ENCODE peak calls at places on chromosomes 3 and 15, in six cellular contexts. One of them, this sample, is unnamed. For H3K4me1, the result is how much of the 10 kb centered on the place peaks cover.

GRCh38 chr15:85380860-85381535 is 595 bp downstream of the AKAP13 start:
- DNase-seq in neuronal stem cell: peak
- DNase-seq in H1: peak
- DNase-seq in mesendoderm: no peak
- DNase-seq in IMR-90: no peak
- DNase-seq in H9: no peak
- DNase-seq in this sample: peak

GRCh38 chr3:50347187-50347813 is 1.8 kb upstream of the ZMYND10 start:
- DNase-seq in mesendoderm: peak
- DNase-seq in H9: peak
- DNase-seq in IMR-90: peak
- DNase-seq in H1: no peak
- DNase-seq in neuronal stem cell: peak
- DNase-seq in this sample: peak

GRCh38 chr3:166556955-166557354 is 719.7 kb upstream of the BCHE start:
- DNase-seq in mesendoderm: no peak
- DNase-seq in neuronal stem cell: no peak
- DNase-seq in H9: no peak
- DNase-seq in IMR-90: no peak
- DNase-seq in H1: no peak
- DNase-seq in this sample: no peak

GRCh38 chr3:12741205-12741604 is 17.9 kb downstream of the TMEM40 start:
- DNase-seq in IMR-90: no peak
- DNase-seq in H1: no peak
- DNase-seq in neuronal stem cell: no peak
- DNase-seq in H9: no peak
- DNase-seq in mesendoderm: peak
- DNase-seq in this sample: no peak

GRCh38 chr3:187292186-187292585 is 649 bp upstream of the MASP1 start:
- DNase-seq in H9: no peak
- DNase-seq in H1: no peak
- DNase-seq in neuronal stem cell: no peak
- DNase-seq in mesendoderm: no peak
- DNase-seq in IMR-90: no peak
- DNase-seq in this sample: peak

GRCh38 chr3:125107861-125108567 is 52.2 kb upstream of the HEG1 start:
- DNase-seq in H1: no peak
- DNase-seq in H9: no peak
- DNase-seq in IMR-90: peak
- DNase-seq in mesendoderm: no peak
- DNase-seq in neuronal stem cell: no peak
- DNase-seq in this sample: peak

GRCh38 chr15:39204031-39204430 is 376.8 kb upstream of the THBS1 start:
- DNase-seq in IMR-90: peak
- DNase-seq in neuronal stem cell: no peak
- DNase-seq in mesendoderm: no peak
- DNase-seq in H9: no peak
- DNase-seq in H1: no peak
- DNase-seq in this sample: no peak

GRCh38 chr3:167728176-167728575 is 6.5 kb downstream of the PDCD10 start:
- DNase-seq in mesendoderm: peak
- DNase-seq in neuronal stem cell: no peak
- DNase-seq in IMR-90: peak
- DNase-seq in H9: no peak
- DNase-seq in H1: no peak
- DNase-seq in this sample: peak

GRCh38 chr3:32778389-32778788 is 39.4 kb upstream of the TRIM71 start:
- DNase-seq in H1: no peak
- DNase-seq in IMR-90: no peak
- DNase-seq in H9: no peak
- DNase-seq in mesendoderm: no peak
- DNase-seq in neuronal stem cell: no peak
- DNase-seq in this sample: no peak

GRCh38 chr15:37765809-37766208 is 168.6 kb upstream of the TMCO5A start:
- DNase-seq in neuronal stem cell: no peak
- DNase-seq in H1: no peak
- DNase-seq in IMR-90: peak
- DNase-seq in mesendoderm: peak
- DNase-seq in H9: no peak
- DNase-seq in this sample: no peak

GRCh38 chr3:4416427-4416826 is 50.6 kb downstream of the SUMF1 start:
- DNase-seq in IMR-90: no peak
- DNase-seq in H1: no peak
- DNase-seq in mesendoderm: no peak
- DNase-seq in neuronal stem cell: no peak
- DNase-seq in H9: no peak
- DNase-seq in this sample: no peak

GRCh38 chr3:27573780-27574437 is 89.7 kb upstream of the SLC4A7 start:
- DNase-seq in IMR-90: peak
- DNase-seq in neuronal stem cell: no peak
- DNase-seq in H1: no peak
- DNase-seq in mesendoderm: no peak
- DNase-seq in H9: no peak
- DNase-seq in this sample: no peak

GRCh38 chr3:88019024-88019423 is 39.8 kb downstream of the CGGBP1 start:
- DNase-seq in mesendoderm: no peak
- DNase-seq in neuronal stem cell: no peak
- DNase-seq in IMR-90: no peak
- DNase-seq in H1: no peak
- DNase-seq in H9: no peak
- DNase-seq in this sample: no peak

GRCh38 chr3:160381470-160381869 is 17.6 kb downstream of the IFT80 start:
- DNase-seq in mesendoderm: no peak
- DNase-seq in H9: no peak
- DNase-seq in IMR-90: peak
- DNase-seq in H1: no peak
- DNase-seq in neuronal stem cell: no peak
- DNase-seq in this sample: peak

GRCh38 chr3:53764376-53764775 is 81.8 kb downstream of the CHDH start:
- DNase-seq in neuronal stem cell: no peak
- DNase-seq in IMR-90: no peak
- DNase-seq in H9: no peak
- DNase-seq in mesendoderm: no peak
- DNase-seq in H1: no peak
- DNase-seq in this sample: no peak

GRCh38 chr3:129937717-129938116 is 36.8 kb upstream of the TRH start:
- DNase-seq in neuronal stem cell: no peak
- DNase-seq in H9: peak
- DNase-seq in mesendoderm: peak
- DNase-seq in H1: no peak
- DNase-seq in IMR-90: no peak
- DNase-seq in this sample: no peak

GRCh38 chr15:39587910-39588530 is 7.1 kb downstream of the THBS1 start:
- DNase-seq in H9: no peak
- DNase-seq in IMR-90: peak
- DNase-seq in mesendoderm: no peak
- DNase-seq in neuronal stem cell: no peak
- DNase-seq in H1: no peak
- DNase-seq in this sample: peak

GRCh38 chr3:148459931-148460513 is 237.7 kb upstream of the AGTR1 start:
- DNase-seq in H1: no peak
- DNase-seq in IMR-90: peak
- DNase-seq in mesendoderm: no peak
- DNase-seq in neuronal stem cell: no peak
- DNase-seq in H9: no peak
- DNase-seq in this sample: peak

GRCh38 chr3:37814547-37814946 is 47.1 kb upstream of the CTDSPL start:
- DNase-seq in IMR-90: peak
- DNase-seq in neuronal stem cell: no peak
- DNase-seq in H9: no peak
- DNase-seq in H1: no peak
- DNase-seq in mesendoderm: no peak
- DNase-seq in this sample: peak

GRCh38 chr3:111593666-111594065 is 1.5 kb downstream of the ZBED2 start:
- DNase-seq in H9: no peak
- DNase-seq in neuronal stem cell: no peak
- DNase-seq in IMR-90: no peak
- DNase-seq in H1: no peak
- DNase-seq in mesendoderm: no peak
- DNase-seq in this sample: no peak
- H4K8ac ChIP-seq in H9: no peak
- H4K8ac ChIP-seq in neuronal stem cell: no peak
- H4K8ac ChIP-seq in IMR-90: peak
- H4K8ac ChIP-seq in H1: no peak
- H4K8ac ChIP-seq in mesendoderm: no peak
- H4K8ac ChIP-seq in this sample: peak

DNA sequence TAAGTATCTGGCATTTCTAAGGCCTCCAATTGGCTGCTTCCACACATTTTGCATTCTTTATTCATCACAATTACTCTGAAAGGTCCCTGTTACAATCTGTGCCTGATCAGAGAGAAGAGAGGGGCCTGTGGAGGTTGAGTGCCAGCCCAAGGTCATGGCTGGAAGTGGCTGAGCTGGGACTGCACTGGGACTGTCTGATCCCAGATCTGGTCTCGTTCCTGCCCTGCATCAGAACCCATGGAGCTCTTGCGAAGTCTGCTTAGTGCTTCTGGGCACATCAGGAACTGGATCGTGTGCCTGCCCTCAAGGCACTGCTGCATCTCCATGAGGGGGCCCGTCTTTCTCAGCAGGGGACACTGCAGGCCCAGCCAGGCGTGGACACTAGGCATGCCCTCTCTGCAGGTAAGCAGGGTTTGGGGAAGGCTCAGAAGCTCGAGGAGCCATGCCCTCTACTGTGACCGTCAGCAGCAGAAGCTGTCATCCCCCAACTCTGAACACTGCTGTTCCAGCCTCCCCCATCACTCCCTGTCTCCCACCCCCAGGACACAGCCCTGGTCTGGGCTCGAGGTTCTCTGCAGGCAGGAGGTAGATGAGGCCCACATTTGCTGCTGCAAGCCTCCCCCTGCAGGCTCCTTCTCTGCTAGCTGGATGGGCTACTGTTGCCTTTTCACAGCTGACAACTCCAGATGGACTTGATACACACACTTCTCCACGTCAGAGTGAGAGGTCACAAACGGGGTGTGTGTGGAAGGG is 96.5 kb upstream of the PRR23E start:
- DNase-seq in H9: no peak
- DNase-seq in neuronal stem cell: no peak
- DNase-seq in H1: no peak
- DNase-seq in mesendoderm: no peak
- DNase-seq in IMR-90: no peak
- DNase-seq in this sample: no peak
- H3K4me1 ChIP-seq in H9: under half
- H3K4me1 ChIP-seq in neuronal stem cell: under half
- H3K4me1 ChIP-seq in H1: under half
- H3K4me1 ChIP-seq in mesendoderm: under half
- H3K4me1 ChIP-seq in IMR-90: under half
- H3K4me1 ChIP-seq in this sample: under half

DNA sequence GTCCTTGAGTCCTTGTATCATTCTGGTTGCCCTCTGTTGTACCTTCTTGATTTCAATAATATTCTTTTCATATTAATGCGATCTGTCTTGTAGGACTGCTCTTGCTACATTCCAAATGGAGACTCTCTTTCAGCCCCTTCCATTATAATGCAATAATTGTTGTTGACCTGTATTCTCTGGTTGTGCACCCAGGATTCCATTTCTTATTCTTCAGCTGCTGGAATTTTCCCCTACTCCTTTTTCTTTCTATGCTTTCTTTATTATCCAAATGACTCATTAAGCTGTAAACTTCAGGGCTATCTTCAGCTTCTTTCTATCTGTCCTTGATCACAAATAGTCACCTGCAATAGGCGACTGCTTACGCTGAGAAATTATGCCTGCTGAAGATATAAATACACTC is 321.5 kb downstream of the SATB1 start:
- DNase-seq in IMR-90: no peak
- DNase-seq in neuronal stem cell: no peak
- DNase-seq in H1: no peak
- DNase-seq in mesendoderm: no peak
- DNase-seq in H9: no peak
- DNase-seq in this sample: no peak
- H2BK15ac ChIP-seq in IMR-90: no peak
- H2BK15ac ChIP-seq in neuronal stem cell: no peak
- H2BK15ac ChIP-seq in H1: no peak
- H2BK15ac ChIP-seq in mesendoderm: no peak
- H2BK15ac ChIP-seq in H9: no peak
- H2BK15ac ChIP-seq in this sample: no peak

DNA sequence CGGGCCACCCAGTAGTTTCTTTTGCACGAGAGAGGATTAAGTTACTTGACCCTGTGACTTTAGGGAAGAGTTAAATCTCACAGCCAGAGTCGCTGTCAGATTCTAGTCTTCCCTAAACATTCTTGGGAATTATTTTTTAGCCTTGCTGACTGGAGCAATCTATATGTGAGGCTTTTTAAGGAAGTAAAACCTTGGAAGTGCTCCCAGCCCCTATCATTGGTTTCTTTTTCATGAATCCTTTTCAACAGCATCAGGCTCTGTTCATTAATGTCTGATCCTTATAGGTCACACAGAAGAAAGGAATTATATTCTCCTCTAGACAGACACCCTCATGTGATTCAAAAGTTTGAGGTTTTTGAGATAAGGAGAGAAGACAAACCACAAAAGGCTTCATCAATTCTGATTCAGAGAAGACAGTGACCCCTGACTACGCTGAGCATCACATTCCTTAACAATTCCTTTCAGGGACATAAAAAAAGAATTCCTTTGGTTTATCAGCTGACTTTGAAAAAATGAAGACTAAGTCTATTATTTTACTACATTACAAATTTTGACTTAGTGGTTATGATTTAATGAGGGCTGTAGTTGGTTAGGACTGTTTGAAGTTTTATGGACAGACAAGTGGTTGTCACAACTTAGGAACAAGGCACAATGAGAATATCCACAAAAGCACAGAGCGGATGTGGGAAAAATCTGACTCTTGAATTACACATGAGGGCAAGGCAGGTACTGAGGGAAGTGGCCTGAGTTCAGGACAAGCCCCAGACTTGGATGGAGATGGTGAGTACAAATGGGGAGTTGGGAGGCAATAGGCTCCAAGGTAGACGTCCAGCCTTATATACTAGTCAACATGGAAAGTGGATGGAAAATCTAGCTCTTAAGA is 171.1 kb upstream of the STT3B start:
- DNase-seq in neuronal stem cell: peak
- DNase-seq in mesendoderm: no peak
- DNase-seq in H9: no peak
- DNase-seq in IMR-90: peak
- DNase-seq in H1: no peak
- DNase-seq in this sample: peak
- H4K8ac ChIP-seq in neuronal stem cell: no peak
- H4K8ac ChIP-seq in mesendoderm: no peak
- H4K8ac ChIP-seq in H9: no peak
- H4K8ac ChIP-seq in IMR-90: no peak
- H4K8ac ChIP-seq in H1: no peak
- H4K8ac ChIP-seq in this sample: no peak

GRCh38 chr3:52216585-52217408 is 8.6 kb downstream of the TLR9 start:
- DNase-seq in H1: no peak
- DNase-seq in IMR-90: peak
- DNase-seq in H9: peak
- DNase-seq in mesendoderm: peak
- DNase-seq in neuronal stem cell: no peak
- DNase-seq in this sample: peak

GRCh38 chr3:52217409-52217805 is 8.0 kb downstream of the TLR9 start:
- DNase-seq in H1: no peak
- DNase-seq in H9: peak
- DNase-seq in neuronal stem cell: no peak
- DNase-seq in mesendoderm: no peak
- DNase-seq in IMR-90: no peak
- DNase-seq in this sample: no peak

GRCh38 chr3:52218454-52218853 is 7.0 kb downstream of the TLR9 start:
- DNase-seq in IMR-90: no peak
- DNase-seq in H1: no peak
- DNase-seq in H9: no peak
- DNase-seq in neuronal stem cell: no peak
- DNase-seq in mesendoderm: no peak
- DNase-seq in this sample: no peak

GRCh38 chr3:52218953-52219650 is 6.3 kb downstream of the TLR9 start:
- DNase-seq in H1: no peak
- DNase-seq in neuronal stem cell: no peak
- DNase-seq in IMR-90: no peak
- DNase-seq in H9: peak
- DNase-seq in mesendoderm: peak
- DNase-seq in this sample: no peak

GRCh38 chr3:52218026-52218425 is 7.4 kb downstream of the TLR9 start:
- DNase-seq in H9: no peak
- DNase-seq in H1: no peak
- DNase-seq in mesendoderm: no peak
- DNase-seq in neuronal stem cell: no peak
- DNase-seq in IMR-90: no peak
- DNase-seq in this sample: no peak
- H3K4me1 ChIP-seq in H9: under half
- H3K4me1 ChIP-seq in H1: under half
- H3K4me1 ChIP-seq in mesendoderm: under half
- H3K4me1 ChIP-seq in neuronal stem cell: under half
- H3K4me1 ChIP-seq in IMR-90: under half
- H3K4me1 ChIP-seq in this sample: under half